ENCODE peak calls at places on chromosome 11, in nine cellular contexts. One of them, this sample, is unnamed.

GRCh38 chr11:129846508-129847335 is 31.1 kb downstream of the TMEM45B start:
- DNase-seq in Ammon's horn: no peak
- DNase-seq in EH: peak
- DNase-seq in neuronal stem cell: no peak
- DNase-seq in MM.1S: peak
- DNase-seq in skeletal muscle cell: peak
- DNase-seq in stimulated activated CD4-positive, alpha-beta T cell treated with anti-CD3 and anti-CD28 coated beads, TNF-alpha, amount 100 ng/mL, for 24 hours: no peak
- DNase-seq in posterior cingulate gyrus: no peak
- DNase-seq in AML-193: no peak
- DNase-seq in this sample: no peak

GRCh38 chr11:47550288-47551052 is 2.5 kb downstream of the CELF1 start:
- DNase-seq in MM.1S: no peak
- DNase-seq in stimulated activated CD4-positive, alpha-beta T cell treated with anti-CD3 and anti-CD28 coated beads, TNF-alpha, amount 100 ng/mL, for 24 hours: no peak
- DNase-seq in posterior cingulate gyrus: no peak
- DNase-seq in Ammon's horn: no peak
- DNase-seq in AML-193: no peak
- DNase-seq in neuronal stem cell: no peak
- DNase-seq in EH: no peak
- DNase-seq in skeletal muscle cell: no peak
- DNase-seq in this sample: no peak

GRCh38 chr11:75380716-75381420 is 18.4 kb upstream of the RPS3 start:
- DNase-seq in MM.1S: no peak
- DNase-seq in Ammon's horn: peak
- DNase-seq in stimulated activated CD4-positive, alpha-beta T cell treated with anti-CD3 and anti-CD28 coated beads, TNF-alpha, amount 100 ng/mL, for 24 hours: no peak
- DNase-seq in EH: peak
- DNase-seq in skeletal muscle cell: no peak
- DNase-seq in neuronal stem cell: no peak
- DNase-seq in AML-193: peak
- DNase-seq in posterior cingulate gyrus: no peak
- DNase-seq in this sample: no peak

GRCh38 chr11:102615077-102615893 is 9.8 kb downstream of the MMP20 start:
- DNase-seq in EH: peak
- DNase-seq in MM.1S: no peak
- DNase-seq in neuronal stem cell: no peak
- DNase-seq in Ammon's horn: no peak
- DNase-seq in posterior cingulate gyrus: no peak
- DNase-seq in AML-193: no peak
- DNase-seq in stimulated activated CD4-positive, alpha-beta T cell treated with anti-CD3 and anti-CD28 coated beads, TNF-alpha, amount 100 ng/mL, for 24 hours: no peak
- DNase-seq in skeletal muscle cell: no peak
- DNase-seq in this sample: no peak

GRCh38 chr11:115670538-115671200 is 166.5 kb upstream of the CADM1 start:
- DNase-seq in AML-193: no peak
- DNase-seq in EH: no peak
- DNase-seq in Ammon's horn: no peak
- DNase-seq in skeletal muscle cell: no peak
- DNase-seq in posterior cingulate gyrus: no peak
- DNase-seq in neuronal stem cell: no peak
- DNase-seq in MM.1S: no peak
- DNase-seq in stimulated activated CD4-positive, alpha-beta T cell treated with anti-CD3 and anti-CD28 coated beads, TNF-alpha, amount 100 ng/mL, for 24 hours: no peak
- DNase-seq in this sample: no peak

GRCh38 chr11:59186130-59186594 is 14.2 kb downstream of the DTX4 start:
- DNase-seq in neuronal stem cell: no peak
- DNase-seq in posterior cingulate gyrus: no peak
- DNase-seq in stimulated activated CD4-positive, alpha-beta T cell treated with anti-CD3 and anti-CD28 coated beads, TNF-alpha, amount 100 ng/mL, for 24 hours: peak
- DNase-seq in AML-193: no peak
- DNase-seq in Ammon's horn: peak
- DNase-seq in MM.1S: no peak
- DNase-seq in EH: peak
- DNase-seq in skeletal muscle cell: no peak
- DNase-seq in this sample: no peak

GRCh38 chr11:102172127-102172848 is 62.0 kb downstream of the YAP1 start:
- DNase-seq in EH: peak
- DNase-seq in neuronal stem cell: no peak
- DNase-seq in stimulated activated CD4-positive, alpha-beta T cell treated with anti-CD3 and anti-CD28 coated beads, TNF-alpha, amount 100 ng/mL, for 24 hours: no peak
- DNase-seq in MM.1S: no peak
- DNase-seq in Ammon's horn: no peak
- DNase-seq in posterior cingulate gyrus: no peak
- DNase-seq in AML-193: no peak
- DNase-seq in skeletal muscle cell: no peak
- DNase-seq in this sample: no peak

GRCh38 chr11:118744001-118744400 is 47.0 kb downstream of the DDX6 start:
- DNase-seq in Ammon's horn: peak
- DNase-seq in neuronal stem cell: no peak
- DNase-seq in stimulated activated CD4-positive, alpha-beta T cell treated with anti-CD3 and anti-CD28 coated beads, TNF-alpha, amount 100 ng/mL, for 24 hours: no peak
- DNase-seq in MM.1S: no peak
- DNase-seq in posterior cingulate gyrus: no peak
- DNase-seq in AML-193: no peak
- DNase-seq in skeletal muscle cell: no peak
- DNase-seq in EH: peak
- DNase-seq in this sample: no peak

GRCh38 chr11:64990222-64990918 is 6.4 kb downstream of the BATF2 start:
- DNase-seq in neuronal stem cell: no peak
- DNase-seq in posterior cingulate gyrus: no peak
- DNase-seq in skeletal muscle cell: no peak
- DNase-seq in Ammon's horn: no peak
- DNase-seq in EH: peak
- DNase-seq in AML-193: peak
- DNase-seq in stimulated activated CD4-positive, alpha-beta T cell treated with anti-CD3 and anti-CD28 coated beads, TNF-alpha, amount 100 ng/mL, for 24 hours: no peak
- DNase-seq in MM.1S: no peak
- DNase-seq in this sample: no peak

GRCh38 chr11:70605846-70606245 is 207.5 kb downstream of the CTTN start:
- DNase-seq in posterior cingulate gyrus: no peak
- DNase-seq in stimulated activated CD4-positive, alpha-beta T cell treated with anti-CD3 and anti-CD28 coated beads, TNF-alpha, amount 100 ng/mL, for 24 hours: no peak
- DNase-seq in AML-193: no peak
- DNase-seq in skeletal muscle cell: no peak
- DNase-seq in MM.1S: no peak
- DNase-seq in neuronal stem cell: no peak
- DNase-seq in Ammon's horn: no peak
- DNase-seq in EH: no peak
- DNase-seq in this sample: no peak